ENCODE peak calls at places on chromosome 14, in five cellular contexts. Y is hepatocyte; S is kidney; T is CD8-positive, alpha-beta T cell; Z is lung. K is an unnamed sample.

GRCh38 chr14:48748151-48748550 is 838.0 kb downstream of the RPS29 start:
- DNase-seq in Y (no peak), S (no peak), T (no peak), Z (no peak), K (no peak)

GRCh38 chr14:85799668-85800067 is 269.7 kb downstream of the FLRT2 start:
- DNase-seq in S (no peak), T (no peak), Y (no peak), Z (no peak), K (no peak)

GRCh38 chr14:31876741-31877140 is 200.4 kb upstream of the ARHGAP5 start:
- DNase-seq in Y (no peak), S (no peak), Z (no peak), T (no peak), K (no peak)

GRCh38 chr14:36675581-36675980 is 13.9 kb downstream of the PAX9 start:
- DNase-seq in Y (no peak), Z (no peak), T (no peak), S (no peak), K (no peak)

GRCh38 chr14:71701990-71702389 is 230.2 kb upstream of the RGS6 start:
- DNase-seq in Z (no peak), Y (no peak), T (no peak), S (no peak), K (no peak)

GRCh38 chr14:68174446-68174845 is 354.9 kb downstream of the RAD51B start:
- DNase-seq in Y (no peak), Z (no peak), S (no peak), T (no peak), K (no peak)

GRCh38 chr14:89779707-89780106 is 174.8 kb downstream of the EFCAB11 start:
- DNase-seq in Y (no peak), S (no peak), T (no peak), Z (no peak), K (no peak)

GRCh38 chr14:52694761-52695480 is 437 bp downstream of the ERO1A start:
- DNase-seq in T (peak; percentile 51), S (no peak), Z (peak; percentile 51), Y (peak; percentile 49), K (peak; percentile 16)

GRCh38 chr14:57066887-57067513 is 201.7 kb downstream of the EXOC5 start:
- DNase-seq in Z (no peak), T (no peak), Y (peak; percentile 65), S (no peak), K (peak; percentile 14)

GRCh38 chr14:44505588-44505987 is 1.5 kb downstream of the FSCB start:
- DNase-seq in Z (no peak), T (no peak), Y (peak; percentile 6), S (no peak), K (no peak)

GRCh38 chr14:35317820-35318219 is 25.6 kb downstream of the PSMA6 start:
- DNase-seq in Z (no peak), Y (no peak), T (no peak), S (no peak), K (no peak)

GRCh38 chr14:34895277-34895676 is 20.1 kb upstream of the BAZ1A start:
- DNase-seq in S (no peak), Y (no peak), Z (no peak), T (no peak), K (no peak)

GRCh38 chr14:85573406-85573805 is 43.5 kb downstream of the FLRT2 start:
- DNase-seq in Z (no peak), S (no peak), Y (no peak), T (no peak), K (no peak)

GRCh38 chr14:79855789-79856188 is 355.5 kb downstream of the DIO2 start:
- DNase-seq in Z (no peak), Y (no peak), T (no peak), S (no peak), K (no peak)

GRCh38 chr14:44149597-44149996 is 357.5 kb downstream of the FSCB start:
- DNase-seq in Y (peak; percentile 44), S (no peak), T (no peak), Z (no peak), K (no peak)

GRCh38 chr14:61511558-61511924 is 183.8 kb upstream of the HIF1A start:
- DNase-seq in S (no peak), Z (no peak), T (no peak), Y (no peak), K (no peak)

DNA sequence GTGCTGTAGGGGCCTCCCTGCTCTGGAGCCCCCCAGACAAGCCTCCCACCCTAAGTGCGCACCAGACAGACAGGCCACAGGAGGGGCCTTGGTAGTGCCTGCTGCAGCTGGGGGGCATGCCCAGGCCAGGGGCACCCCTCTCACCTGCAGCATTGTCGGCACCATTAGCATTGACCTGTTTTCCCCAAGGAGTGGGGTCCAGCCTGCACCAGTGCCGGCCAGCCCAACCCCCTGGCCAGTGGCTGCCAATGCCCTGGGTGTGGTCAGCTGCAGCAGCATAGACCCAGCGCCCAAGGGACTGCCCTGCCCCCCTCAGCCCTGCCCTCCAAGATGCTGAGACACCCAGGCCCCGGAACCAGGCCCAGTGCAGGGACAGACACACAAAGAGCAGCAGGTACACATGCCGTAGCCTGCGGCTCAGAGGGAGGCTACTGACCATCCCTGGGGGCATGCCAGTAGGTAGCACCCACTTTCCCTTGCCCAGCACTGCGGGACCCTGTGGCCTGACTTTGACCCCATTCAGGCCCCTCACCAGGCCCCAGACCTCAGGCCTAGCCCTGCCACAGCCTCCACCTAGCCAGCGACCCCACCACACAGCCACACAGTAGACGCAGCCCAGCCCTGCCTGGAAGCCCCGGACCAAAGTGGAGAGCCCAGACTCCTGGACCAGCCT is 1.0 kb downstream of the AHNAK2 start:
- DNase-seq in S (peak; percentile 83), T (no peak), Z (no peak), Y (peak; percentile 6), K (no peak)
- H3K27ac ChIP-seq in S (no peak overlapping the region), T (no peak overlapping the region), Z (no peak overlapping the region), Y (no peak overlapping the region), K (no peak overlapping the region)

DNA sequence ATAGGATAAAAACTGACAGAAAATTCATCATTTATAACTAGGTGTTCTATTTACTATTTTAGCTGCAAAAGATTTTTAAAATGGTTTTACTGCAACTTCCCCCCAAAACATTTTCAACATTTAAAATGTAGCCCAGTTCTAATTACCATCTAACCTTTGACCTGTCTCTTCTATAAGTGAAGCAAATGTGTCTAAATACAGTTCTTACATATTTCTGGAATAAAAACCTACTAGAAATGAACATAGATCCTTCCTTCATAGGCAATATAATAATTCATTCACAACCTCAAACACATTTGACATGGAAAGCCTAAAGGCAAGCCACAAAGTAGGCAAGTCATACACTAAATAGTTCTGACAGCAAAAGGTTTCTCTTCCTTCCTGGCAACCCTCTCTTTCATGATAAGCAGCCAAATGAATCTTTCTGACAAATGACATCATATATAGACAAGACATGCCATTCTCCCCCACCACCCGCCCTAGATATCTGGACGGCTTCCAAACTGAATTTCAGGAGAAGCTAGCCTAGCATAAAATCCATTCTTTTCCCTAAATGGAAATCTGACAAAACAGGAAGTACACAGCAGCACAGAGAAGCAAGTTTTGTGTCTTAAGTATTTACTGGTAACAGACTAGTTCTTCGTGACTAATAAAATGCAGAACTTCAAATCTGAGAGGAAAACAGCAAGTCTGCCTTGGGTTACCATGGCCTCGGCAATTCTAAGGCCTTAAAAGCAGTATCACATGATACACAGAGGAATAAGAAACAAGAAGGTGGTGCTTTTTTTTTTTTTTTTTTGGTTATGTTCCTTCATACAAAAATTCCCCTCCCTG is 17.2 kb upstream of the ARID4A start:
- DNase-seq in Y (peak; percentile 71), S (no peak), Z (peak; percentile 51), T (no peak), K (peak; percentile 93)
- H3K36me3 ChIP-seq in Y (no peaks in the 10 kb centered on the region), S (peaks cover 19% of the 10 kb centered on the region), Z (peaks cover 13% of the 10 kb centered on the region), T (peaks cover 22% of the 10 kb centered on the region), K (peaks cover 21% of the 10 kb centered on the region)

GRCh38 chr14:27528328-27528727 is 930.5 kb upstream of the NOVA1 start:
- DNase-seq in Y (peak; percentile 44), T (no peak), Z (no peak), S (no peak), K (no peak)
- TF ChIP-seq CTCF in Y (peak; percentile 55), T (no peak), Z (no peak), S (peak; percentile 45), K (peak; percentile 23)

GRCh38 chr14:23556700-23557440 is 799 bp downstream of the THTPA start:
- DNase-seq in Z (no peak), T (no peak), Y (no peak), S (peak; percentile 74), K (no peak)

GRCh38 chr14:23557946-23558345 is 1.9 kb downstream of the THTPA start:
- DNase-seq in S (no peak), Y (no peak), Z (no peak), T (no peak), K (no peak)

GRCh38 chr14:23555882-23556699 is at the start of gene THTPA:
- DNase-seq in T (peak; percentile 88), Z (peak; percentile 95), Y (peak; percentile 94), S (peak; percentile 97), K (peak; percentile 89)

GRCh38 chr14:23558363-23559009 is 2.4 kb downstream of the THTPA start:
- DNase-seq in Y (no peak), T (no peak), S (no peak), Z (no peak), K (no peak)

DNA sequence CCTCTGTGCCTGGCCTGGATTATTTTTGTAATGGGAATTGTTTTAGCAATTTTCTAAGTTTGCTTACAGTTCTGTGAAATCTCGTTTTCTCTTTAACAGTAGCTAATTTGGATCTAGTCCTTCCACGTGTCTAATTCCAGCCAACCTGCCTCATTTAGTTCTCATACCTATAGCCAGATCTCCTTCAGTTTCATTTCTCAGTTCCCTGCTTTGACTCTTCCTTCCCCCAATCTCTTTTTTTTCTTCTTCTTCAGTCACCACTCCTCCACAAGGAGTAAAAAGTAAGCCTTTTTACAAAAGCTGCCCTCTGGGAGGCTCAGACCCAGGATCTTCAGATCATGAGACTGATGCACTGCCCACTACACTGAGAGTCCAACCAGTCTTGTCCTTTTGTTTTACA is 1.4 kb downstream of the THTPA start:
- DNase-seq in Y (no peak), T (no peak), Z (no peak), S (no peak), K (no peak)
- H3K27ac ChIP-seq in Y (peak overlapping the region; percentile 93), T (no peak overlapping the region), Z (no peak overlapping the region), S (no peak overlapping the region), K (no peak overlapping the region)

DNA sequence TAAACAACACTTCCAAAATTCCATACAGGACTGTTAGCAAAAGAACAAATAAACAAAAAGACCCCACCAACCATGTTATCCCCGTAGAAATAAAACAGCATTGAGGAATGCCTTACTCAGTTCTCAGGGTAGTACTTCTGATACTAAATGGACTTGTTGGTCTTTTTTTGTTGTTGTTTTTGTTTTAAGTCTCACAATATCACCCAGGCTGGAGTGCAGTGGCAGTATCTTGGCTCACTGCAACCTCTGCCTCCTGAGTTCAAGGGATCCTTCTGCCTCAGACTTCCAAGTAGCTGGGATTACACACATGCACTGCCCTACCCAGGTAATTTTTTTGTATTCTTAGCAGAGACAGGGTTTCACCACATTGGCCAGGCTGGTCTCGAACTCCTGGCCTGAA is 17.1 kb downstream of the HNRNPC start:
- DNase-seq in S (no peak), Z (no peak), T (no peak), Y (no peak), K (no peak)
- H3K36me3 ChIP-seq in S (peaks cover 46% of the 10 kb centered on the region), Z (peaks cover 14% of the 10 kb centered on the region), T (peaks cover 23% of the 10 kb centered on the region), Y (no peaks in the 10 kb centered on the region), K (peaks cover 61% of the 10 kb centered on the region)

GRCh38 chr14:46490150-46490769 is 161.3 kb downstream of the RPL10L start:
- DNase-seq in Y (peak; percentile 60), Z (no peak), S (no peak), T (no peak), K (peak; percentile 24)
- TF ChIP-seq CTCF in Y (peak; percentile 53), Z (no peak), S (no peak), T (no peak), K (peak; percentile 68)